ENCODE peak calls at places on chromosomes 16 and 17, in eight cellular contexts. R is bronchial epithelial cell; M is HFFc6; G is RWPE1; Z is stimulated activated CD8-positive, alpha-beta memory T cell treated with anti-CD3 and anti-CD28 coated beads, Interleukin-2, amount 100 ng/mL, for 1 hour; U is NCI-H460; F is NCI-H2081; Q is GM19239. H is an unnamed sample.

GRCh38 chr17:81053043-81053970 is 18.4 kb downstream of the BAIAP2 start:
- DNase-seq in U (no peak), G (no peak), Q (no peak), Z (no peak), R (no peak), M (no peak), F (no peak), H (no peak)

GRCh38 chr17:76926237-76926866 is 58.1 kb downstream of the MGAT5B start:
- DNase-seq in Z (no peak), F (no peak), G (no peak), U (no peak), R (no peak), M (no peak), Q (no peak), H (no peak)

GRCh38 chr17:77365584-77366186 is 224.9 kb downstream of the SEC14L1 start:
- DNase-seq in F (peak), Z (no peak), R (peak), M (peak), Q (no peak), U (peak), G (peak), H (no peak)

GRCh38 chr16:51951668-51952298 is 595.2 kb downstream of the TOX3 start:
- DNase-seq in Z (no peak), F (no peak), U (no peak), Q (no peak), R (no peak), G (no peak), M (no peak), H (no peak)

GRCh38 chr17:17723354-17724261 is 42.4 kb downstream of the RAI1 start:
- DNase-seq in G (no peak), Q (peak), F (no peak), U (no peak), M (peak), Z (no peak), R (peak), H (no peak)

GRCh38 chr17:38557836-38558750 is 47.7 kb downstream of the SRCIN1 start:
- DNase-seq in Z (peak), F (peak), R (peak), G (peak), U (peak), Q (peak), M (peak), H (peak)

GRCh38 chr17:48560452-48560817 is 15.5 kb upstream of the HOXB2 start:
- DNase-seq in M (no peak), Z (no peak), F (no peak), U (no peak), G (no peak), R (no peak), Q (no peak), H (no peak)

GRCh38 chr17:7328009-7328408 is 1.1 kb downstream of the NEURL4 start:
- DNase-seq in G (no peak), M (no peak), U (no peak), F (no peak), R (no peak), Q (no peak), Z (no peak), H (no peak)

GRCh38 chr17:32341857-32342602 is at the start of gene C17orf75:
- DNase-seq in Q (peak), G (peak), R (peak), M (peak), Z (peak), U (peak), F (peak), H (no peak)

GRCh38 chr16:53542283-53542682 is 39.3 kb upstream of the AKTIP start:
- DNase-seq in M (no peak), R (no peak), U (no peak), G (no peak), F (no peak), Q (no peak), Z (no peak), H (no peak)

GRCh38 chr16:48105456-48105855 is 50.3 kb downstream of the ABCC12 start:
- DNase-seq in Q (no peak), Z (no peak), G (no peak), M (no peak), U (no peak), F (no peak), R (no peak), H (no peak)

GRCh38 chr16:13634253-13634652 is 285.7 kb upstream of the ERCC4 start:
- DNase-seq in R (no peak), G (no peak), M (no peak), Z (no peak), U (no peak), Q (no peak), F (no peak), H (no peak)

GRCh38 chr17:36979585-36979941 is 30.8 kb downstream of the AATF start:
- DNase-seq in F (no peak), Z (no peak), Q (no peak), U (no peak), R (peak), M (no peak), G (no peak), H (no peak)

GRCh38 chr17:2700491-2701141 is 10.9 kb downstream of the CLUH start:
- DNase-seq in F (no peak), G (no peak), M (no peak), Z (no peak), R (no peak), U (no peak), Q (peak), H (no peak)

GRCh38 chr17:77688369-77688768 is 270.1 kb upstream of the TNRC6C start:
- DNase-seq in R (no peak), G (no peak), Z (no peak), Q (no peak), U (no peak), M (no peak), F (no peak), H (no peak)

GRCh38 chr17:78651551-78651950 is 74.4 kb upstream of the DNAH17 start:
- DNase-seq in R (no peak), G (no peak), Q (no peak), Z (no peak), F (no peak), M (no peak), U (no peak), H (no peak)

GRCh38 chr17:81536299-81537290 is 8.4 kb downstream of the FSCN2 start:
- DNase-seq in G (no peak), M (no peak), Z (no peak), Q (no peak), R (no peak), F (no peak), U (no peak), H (no peak)

GRCh38 chr17:40312893-40313659 is 4.1 kb downstream of the RARA start:
- DNase-seq in R (no peak), Z (no peak), U (no peak), M (no peak), Q (no peak), G (no peak), F (no peak), H (no peak)

GRCh38 chr17:39114744-39115534 is 36.5 kb downstream of the PLXDC1 start:
- DNase-seq in Q (no peak), M (peak), R (no peak), U (no peak), Z (no peak), F (no peak), G (no peak), H (no peak)

GRCh38 chr16:21028728-21029127 is 121.9 kb downstream of the DNAH3 start:
- DNase-seq in R (no peak), Z (no peak), F (no peak), Q (no peak), U (no peak), M (no peak), G (no peak), H (no peak)

GRCh38 chr17:78038748-78039288 is 80.3 kb downstream of the TNRC6C start:
- DNase-seq in F (no peak), M (no peak), R (peak), G (no peak), U (no peak), Z (no peak), Q (no peak), H (no peak)

GRCh38 chr16:50999181-50999580 is 151.9 kb downstream of the SALL1 start:
- DNase-seq in F (no peak), Q (no peak), R (no peak), M (no peak), G (no peak), U (no peak), Z (no peak), H (no peak)

H was measured in esophagus squamous epithelium.